ENCODE peak calls at places on chromosome 22, in four cellular contexts. A, P, S and L are unnamed samples. For H3K27me3, the result is how much of the 10 kb centered on the place peaks cover.

GRCh38 chr22:16654882-16655281 is 62.3 kb upstream of the CCT8L2 start:
- DNase-seq in S (no peak), P (no peak), A (no peak), L (no peak)

GRCh38 chr22:48619721-48620120 is 1208.0 kb downstream of the BRD1 start:
- DNase-seq in S (no peak), P (no peak), A (no peak), L (no peak)

GRCh38 chr22:46050916-46051614 is 74.1 kb upstream of the WNT7B start:
- DNase-seq in P (no peak), A (no peak), S (no peak), L (no peak)

GRCh38 chr22:22111267-22111751 is 128.7 kb upstream of the TOP3B start:
- DNase-seq in A (peak), P (no peak), S (peak), L (no peak)

GRCh38 chr22:16866167-16866566 is 41.0 kb upstream of the XKR3 start:
- DNase-seq in A (no peak), S (no peak), P (no peak), L (no peak)

GRCh38 chr22:30572840-30573593 is 1.4 kb downstream of the GAL3ST1 start:
- DNase-seq in A (no peak), P (peak), S (no peak), L (no peak)

GRCh38 chr22:22820626-22821025 is 67.0 kb upstream of the IGLL5 start:
- DNase-seq in S (no peak), P (no peak), A (no peak), L (no peak)

GRCh38 chr22:23828800-23829680 is 9.8 kb downstream of the DERL3 start:
- DNase-seq in A (no peak), S (no peak), P (no peak), L (no peak)

GRCh38 chr22:45777046-45777851 is 105.6 kb downstream of the ATXN10 start:
- DNase-seq in P (no peak), S (no peak), A (no peak), L (peak)

GRCh38 chr22:19802881-19803735 is 42.5 kb downstream of the TBX1 start:
- DNase-seq in A (no peak), S (no peak), P (no peak), L (no peak)

GRCh38 chr22:19802001-19802880 is 41.7 kb downstream of the TBX1 start:
- DNase-seq in S (no peak), P (no peak), A (no peak), L (no peak)

GRCh38 chr22:19800306-19800705 is 39.7 kb downstream of the TBX1 start:
- DNase-seq in S (no peak), P (no peak), A (no peak), L (no peak)

GRCh38 chr22:19800761-19801244 is 40.2 kb downstream of the TBX1 start:
- DNase-seq in P (peak), S (no peak), A (peak), L (peak)

DNA sequence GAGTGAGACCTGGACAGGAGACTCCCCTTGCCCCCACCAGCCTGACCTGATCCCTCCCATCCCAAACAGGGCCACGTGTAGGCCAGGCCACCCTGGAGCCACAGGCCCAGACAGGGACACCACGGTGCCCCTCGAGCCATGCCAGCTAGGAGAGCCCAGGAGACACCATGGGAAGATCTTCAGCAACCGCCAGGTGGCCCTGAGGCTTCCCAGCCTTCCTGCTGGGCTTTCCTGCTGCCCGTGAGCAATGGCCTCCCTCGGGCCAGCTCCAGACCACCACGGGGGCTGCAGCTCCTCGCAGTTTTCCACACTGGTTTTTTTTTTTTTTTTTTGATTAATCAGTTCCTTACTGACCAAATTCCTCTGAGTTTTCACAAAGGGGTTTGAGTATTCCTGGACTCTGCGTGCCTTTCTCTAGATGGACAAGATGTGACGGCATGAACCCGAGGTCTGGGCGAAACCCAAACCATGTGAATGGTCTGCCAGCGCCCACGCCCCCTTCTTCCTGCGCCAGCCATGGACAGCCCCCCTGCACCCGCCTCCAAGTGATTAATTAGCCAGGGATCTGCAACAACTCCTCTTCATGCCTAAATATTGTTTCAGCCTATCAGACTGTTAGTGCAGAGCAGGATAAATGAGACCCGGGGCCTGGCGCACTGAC is 40.9 kb downstream of the TBX1 start:
- DNase-seq in A (no peak), S (no peak), P (no peak), L (no peak)
- TF ChIP-seq MYC in A (no peak), S (no peak), P (no peak), L (no peak)

GRCh38 chr22:32341122-32341740 is 16.4 kb upstream of the RFPL3 start:
- DNase-seq in P (no peak), A (no peak), S (no peak), L (no peak)
- H3K27me3 ChIP-seq in P (under half), A (under half), S (under half), L (under half)

GRCh38 chr22:40263191-40263590 is 83.1 kb upstream of the ADSL start:
- DNase-seq in A (peak), P (no peak), S (no peak), L (peak)
- TF ChIP-seq MYC in A (no peak), P (no peak), S (no peak), L (peak)

DNA sequence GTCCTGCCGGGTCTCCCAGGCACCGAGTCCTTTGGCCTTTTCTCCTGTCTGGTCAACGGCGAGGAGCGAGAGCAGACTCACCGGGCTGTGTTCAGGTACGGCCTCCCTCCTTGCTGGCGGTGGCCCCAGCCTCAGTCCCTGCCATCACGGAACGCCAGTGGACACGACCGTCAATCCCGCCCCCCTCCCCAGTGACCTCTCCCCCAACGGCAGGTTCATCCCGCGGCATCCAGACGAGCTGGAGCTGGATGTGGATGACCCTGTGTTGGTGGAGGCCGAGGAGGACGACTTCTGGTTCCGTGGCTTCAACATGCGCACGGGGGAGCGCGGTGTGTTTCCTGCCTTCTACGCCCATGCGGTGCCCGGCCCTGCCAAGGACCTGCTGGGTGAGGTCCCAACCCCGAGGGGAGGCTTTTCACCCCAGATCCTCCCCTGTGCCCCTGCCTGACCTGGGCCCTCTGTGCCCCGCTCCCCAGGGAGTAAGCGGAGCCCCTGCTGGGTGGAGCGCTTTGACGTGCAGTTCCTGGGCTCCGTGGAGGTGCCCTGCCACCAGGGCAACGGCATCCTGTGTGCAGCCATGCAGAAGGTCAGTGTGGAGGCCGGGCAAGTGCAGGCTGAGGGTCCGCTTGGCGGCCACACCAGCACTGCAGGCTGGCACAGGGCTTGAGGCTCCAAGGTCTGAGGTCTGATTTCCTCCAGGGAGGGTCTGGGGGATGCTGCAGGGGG is 4.9 kb downstream of the MAPK8IP2 start:
- DNase-seq in S (no peak), A (no peak), P (no peak), L (no peak)
- H3K27me3 ChIP-seq in S (under half), A (under half), P (under half), L (under half)